ENCODE peak calls at places on chromosomes 11 and 22, in six cellular contexts. A is ovary, E is HepG2, Y is IMR-90, S is SK-N-SH, X is fibroblast of lung. W is an unnamed sample. For H3K4me1 and H3K36me3, the result is how much of the 10 kb centered on the place peaks cover.

GRCh38 chr22:39943941-39944624 is 16.1 kb upstream of the TMA7B start:
- DNase-seq in A (no peak), E (no peak), Y (no peak), S (no peak), X (no peak), W (no peak)

GRCh38 chr11:13223112-13223511 is 54.5 kb upstream of the BMAL1 start:
- DNase-seq in A (no peak), E (no peak), Y (no peak), S (peak), X (no peak), W (no peak)

GRCh38 chr11:119093951-119094815 is 7.5 kb downstream of the DPAGT1 start:
- DNase-seq in A (peak), E (no peak), Y (peak), S (peak), X (peak), W (no peak)

GRCh38 chr22:21634081-21634480 is 1.5 kb downstream of the CCDC116 start:
- DNase-seq in A (no peak), E (no peak), Y (no peak), S (no peak), X (no peak), W (no peak)

GRCh38 chr11:75867778-75868374 is 52.9 kb downstream of the UVRAG start:
- DNase-seq in A (no peak), E (peak), Y (peak), S (peak), X (peak), W (no peak)

GRCh38 chr11:126766425-126766824 is 234.1 kb downstream of the KIRREL3 start:
- DNase-seq in A (no peak), E (no peak), Y (no peak), S (no peak), X (no peak), W (no peak)

GRCh38 chr11:46710821-46711269 is 8.2 kb upstream of the F2 start:
- DNase-seq in A (peak), E (no peak), Y (peak), S (no peak), X (peak), W (no peak)

GRCh38 chr22:20843501-20843900 is 15.1 kb downstream of the PI4KA start:
- DNase-seq in A (no peak), E (no peak), Y (no peak), S (no peak), X (no peak), W (no peak)

GRCh38 chr11:103800406-103801114 is 235.9 kb upstream of the DDI1 start:
- DNase-seq in A (peak), E (no peak), Y (no peak), S (no peak), X (no peak), W (no peak)

GRCh38 chr11:20457934-20458333 is 70.4 kb downstream of the PRMT3 start:
- DNase-seq in A (no peak), E (no peak), Y (no peak), S (no peak), X (no peak), W (no peak)

GRCh38 chr11:2708757-2709281 is 9.0 kb upstream of the KCNQ1OT1 start:
- DNase-seq in A (peak), E (no peak), Y (peak), S (peak), X (peak), W (no peak)

GRCh38 chr11:111729441-111729840 is 36.7 kb downstream of the PPP2R1B start:
- DNase-seq in A (no peak), E (no peak), Y (peak), S (no peak), X (peak), W (no peak)

GRCh38 chr11:76861490-76861953 is 804 bp downstream of the ACER3 start:
- DNase-seq in A (no peak), E (no peak), Y (no peak), S (no peak), X (no peak), W (no peak)

GRCh38 chr11:34522188-34522587 is 8.6 kb upstream of the ELF5 start:
- DNase-seq in A (no peak), E (no peak), Y (no peak), S (no peak), X (no peak), W (no peak)

GRCh38 chr22:31144223-31144622 is 3.9 kb upstream of the PLA2G3 start:
- DNase-seq in A (no peak), E (no peak), Y (peak), S (no peak), X (peak), W (no peak)

GRCh38 chr22:27662359-27663030 is 139.1 kb downstream of the MN1 start:
- DNase-seq in A (peak), E (peak), Y (no peak), S (peak), X (peak), W (no peak)

GRCh38 chr22:49426098-49426497 is 401.6 kb downstream of the BRD1 start:
- DNase-seq in A (no peak), E (no peak), Y (no peak), S (no peak), X (no peak), W (no peak)

GRCh38 chr11:111942826-111943225 is 5.7 kb downstream of the DIXDC1 start:
- DNase-seq in A (no peak), E (no peak), Y (peak), S (no peak), X (peak), W (no peak)

GRCh38 chr11:78742430-78742829 is 167.8 kb upstream of the NARS2 start:
- DNase-seq in A (no peak), E (no peak), Y (peak), S (no peak), X (peak), W (no peak)

GRCh38 chr11:32706985-32707736 is 87.3 kb downstream of the CCDC73 start:
- DNase-seq in A (no peak), E (peak), Y (peak), S (no peak), X (peak), W (no peak)

GRCh38 chr22:32378703-32379272 is 21.1 kb downstream of the RFPL3 start:
- DNase-seq in A (no peak), E (peak), Y (peak), S (peak), X (peak), W (no peak)

GRCh38 chr11:82631722-82632630 is 101.7 kb downstream of the FAM181B start:
- DNase-seq in A (no peak), E (no peak), Y (peak), S (no peak), X (peak), W (no peak)

GRCh38 chr11:70755410-70756158 is 357.3 kb downstream of the CTTN start:
- DNase-seq in A (peak), E (peak), Y (peak), S (peak), X (peak), W (peak)

GRCh38 chr11:131109256-131109655 is 193.0 kb upstream of the SNX19 start:
- DNase-seq in A (no peak), E (no peak), Y (peak), S (no peak), X (peak), W (no peak)

GRCh38 chr11:34640050-34640971 is 19.4 kb downstream of the EHF start:
- DNase-seq in A (no peak), E (peak), Y (no peak), S (no peak), X (peak), W (no peak)

GRCh38 chr22:32050678-32051515 is 7.8 kb downstream of the SLC5A1 start:
- DNase-seq in A (no peak), E (peak), Y (peak), S (no peak), X (peak), W (peak)

GRCh38 chr11:35586216-35586615 is 32.0 kb upstream of the FJX1 start:
- DNase-seq in A (no peak), E (no peak), Y (no peak), S (no peak), X (no peak), W (no peak)

GRCh38 chr22:22944268-22944985 is 56.8 kb downstream of the IGLL5 start:
- DNase-seq in A (no peak), E (no peak), Y (no peak), S (no peak), X (no peak), W (no peak)

GRCh38 chr22:48827228-48827810 is 1000.4 kb downstream of the BRD1 start:
- DNase-seq in A (no peak), E (no peak), Y (no peak), S (no peak), X (no peak), W (no peak)

GRCh38 chr11:129440028-129440630 is 64.5 kb downstream of the BARX2 start:
- DNase-seq in A (no peak), E (peak), Y (no peak), S (no peak), X (no peak), W (no peak)

GRCh38 chr11:104764718-104765045 is 133.6 kb downstream of the CASP12 start:
- DNase-seq in A (no peak), E (no peak), Y (peak), S (no peak), X (peak), W (no peak)

GRCh38 chr22:36864454-36865215 is 3.8 kb downstream of the NCF4 start:
- DNase-seq in A (no peak), E (no peak), Y (no peak), S (no peak), X (no peak), W (no peak)

GRCh38 chr11:5102246-5102645 is 32.9 kb downstream of the OR52E1 start:
- DNase-seq in A (no peak), E (no peak), Y (no peak), S (no peak), X (no peak), W (no peak)

GRCh38 chr11:18705651-18706281 is 7.2 kb downstream of the TMEM86A start:
- DNase-seq in A (no peak), E (no peak), Y (no peak), S (peak), X (no peak), W (no peak)

GRCh38 chr11:101326141-101326540 is 196.5 kb upstream of the PGR start:
- DNase-seq in A (no peak), E (no peak), Y (no peak), S (no peak), X (no peak), W (no peak)
- H3K4me1 ChIP-seq in A (under half), E (under half), Y (under half), S (under half), X (under half), W (under half)

DNA sequence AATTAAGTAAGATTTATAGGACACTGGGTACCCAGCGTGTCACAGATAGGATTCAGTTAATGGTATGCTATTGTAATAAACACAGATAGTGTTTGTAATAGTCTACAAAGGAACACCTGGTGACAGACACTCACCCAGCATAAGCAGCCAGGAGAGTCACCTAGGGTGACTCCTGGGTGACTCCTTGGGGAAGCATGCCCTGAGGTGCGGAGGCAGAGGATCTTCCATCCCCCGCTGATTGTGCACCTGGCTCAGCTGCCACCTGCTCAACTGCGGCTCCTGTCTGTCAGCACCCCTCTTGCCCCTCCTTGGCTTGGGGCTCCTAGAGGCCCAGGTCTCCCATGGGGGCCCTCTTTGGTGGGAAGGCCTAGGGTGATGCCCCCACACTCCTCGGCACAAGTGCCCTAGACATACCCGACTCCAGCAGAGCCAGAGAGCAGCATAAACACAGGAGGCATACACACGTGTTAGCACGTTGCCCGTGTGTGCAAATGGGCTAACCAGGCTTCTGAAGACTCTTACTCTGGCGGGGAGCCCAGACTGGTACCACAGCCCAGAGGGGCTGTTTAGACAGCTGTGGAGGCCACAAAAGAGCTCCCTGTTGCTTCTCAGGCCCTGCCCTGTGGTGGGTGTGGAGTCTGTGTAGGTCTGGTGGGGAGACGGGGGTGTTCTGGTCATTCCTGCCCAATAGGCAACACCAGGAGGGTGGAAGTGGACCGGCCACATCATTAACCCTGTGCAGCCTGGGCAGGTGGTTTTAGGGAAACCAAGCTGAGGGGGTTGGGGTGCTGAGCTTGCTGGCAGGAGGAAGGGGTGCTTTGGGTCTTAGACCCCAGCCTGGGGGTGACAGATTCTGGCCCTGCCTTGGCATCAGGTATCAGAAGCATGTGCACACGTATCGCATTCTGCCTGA is 3.0 kb downstream of the INPPL1 start:
- DNase-seq in A (no peak), E (no peak), Y (peak), S (no peak), X (peak), W (no peak)
- H3K27ac ChIP-seq in A (no peak), E (no peak), Y (no peak), S (no peak), X (no peak), W (no peak)

DNA sequence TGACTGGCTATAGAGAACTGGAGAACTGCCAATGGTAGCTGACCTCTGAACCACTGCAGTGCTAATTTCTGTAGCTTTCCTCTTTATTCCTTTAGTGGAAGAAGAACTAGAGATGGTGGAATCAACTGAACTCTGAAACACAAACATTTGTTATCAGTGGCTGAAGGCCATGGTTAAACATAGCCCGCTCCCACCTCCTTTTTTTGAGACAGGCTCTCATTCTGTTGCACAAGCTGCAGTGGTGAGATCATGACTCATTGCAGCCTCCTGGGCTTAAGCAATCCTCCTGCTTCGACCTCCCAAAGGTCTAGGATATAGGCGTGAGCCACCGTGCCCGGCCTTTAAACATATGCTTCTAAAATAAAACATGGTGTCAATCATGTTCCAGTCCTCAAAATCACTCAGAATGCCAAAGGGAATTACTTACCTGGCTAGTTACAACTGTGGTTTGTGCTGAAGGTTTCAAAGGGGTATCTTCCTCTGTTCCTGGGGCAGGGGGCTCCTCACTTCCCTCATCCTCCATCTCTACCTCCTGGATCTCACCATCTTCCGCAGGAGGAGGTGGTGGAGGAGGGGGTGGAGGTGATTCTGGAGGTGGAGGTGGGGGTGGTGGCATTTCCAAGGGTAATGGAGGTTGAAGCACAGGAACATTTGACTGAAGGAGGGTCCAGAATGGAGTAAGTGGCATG is 9.0 kb upstream of the AGBL2 start:
- DNase-seq in A (peak), E (peak), Y (peak), S (no peak), X (peak), W (no peak)
- H3K36me3 ChIP-seq in A (under half), E (under half), Y (under half), S (half or more), X (under half), W (half or more)

GRCh38 chr11:63913866-63914830 is 2.8 kb downstream of the RCOR2 start:
- DNase-seq in A (no peak), E (no peak), Y (no peak), S (no peak), X (no peak), W (no peak)
- H3K4me1 ChIP-seq in A (under half), E (under half), Y (under half), S (under half), X (under half), W (under half)

GRCh38 chr11:61844909-61845565 is 16.9 kb downstream of the FADS2 start:
- DNase-seq in A (no peak), E (no peak), Y (no peak), S (peak), X (no peak), W (no peak)
- H3K27ac ChIP-seq in A (no peak), E (no peak), Y (no peak), S (no peak), X (no peak), W (no peak)

GRCh38 chr22:29269230-29269604 is 1.1 kb downstream of the EWSR1 start:
- DNase-seq in A (no peak), E (no peak), Y (no peak), S (no peak), X (no peak), W (no peak)
- H3K36me3 ChIP-seq in A (under half), E (under half), Y (under half), S (under half), X (under half), W (under half)

GRCh38 chr11:863389-864117 is 20.9 kb downstream of the TSPAN4 start:
- DNase-seq in A (no peak), E (no peak), Y (no peak), S (no peak), X (no peak), W (no peak)
- H3K4me1 ChIP-seq in A (under half), E (under half), Y (under half), S (under half), X (under half), W (under half)

GRCh38 chr11:69703711-69704507 is at the start of gene FGF19:
- DNase-seq in A (no peak), E (no peak), Y (no peak), S (peak), X (no peak), W (no peak)
- H3K27ac ChIP-seq in A (no peak), E (peak), Y (no peak), S (no peak), X (no peak), W (no peak)

DNA sequence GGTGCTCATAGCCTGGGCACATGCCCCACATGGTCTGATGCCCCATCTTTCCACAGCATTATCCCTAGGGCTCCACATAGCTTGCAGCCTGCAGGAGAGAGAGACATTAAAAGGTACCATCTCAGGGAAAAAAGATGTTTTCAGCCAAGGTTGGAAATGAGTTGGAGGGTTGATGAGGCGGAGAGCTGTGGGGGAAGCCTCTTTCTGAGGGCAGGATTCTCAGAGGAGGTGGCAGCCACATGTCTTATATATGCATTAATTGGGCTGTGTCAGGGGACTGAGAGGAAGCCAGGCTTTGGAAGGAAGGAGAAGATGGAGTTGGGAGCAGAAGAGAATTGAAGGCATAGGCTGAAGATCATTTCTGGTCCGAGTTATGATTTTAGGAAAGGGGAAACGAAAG is 57.8 kb downstream of the CEP164 start:
- DNase-seq in A (no peak), E (no peak), Y (no peak), S (no peak), X (no peak), W (no peak)
- H3K36me3 ChIP-seq in A (under half), E (under half), Y (under half), S (under half), X (under half), W (half or more)

DNA sequence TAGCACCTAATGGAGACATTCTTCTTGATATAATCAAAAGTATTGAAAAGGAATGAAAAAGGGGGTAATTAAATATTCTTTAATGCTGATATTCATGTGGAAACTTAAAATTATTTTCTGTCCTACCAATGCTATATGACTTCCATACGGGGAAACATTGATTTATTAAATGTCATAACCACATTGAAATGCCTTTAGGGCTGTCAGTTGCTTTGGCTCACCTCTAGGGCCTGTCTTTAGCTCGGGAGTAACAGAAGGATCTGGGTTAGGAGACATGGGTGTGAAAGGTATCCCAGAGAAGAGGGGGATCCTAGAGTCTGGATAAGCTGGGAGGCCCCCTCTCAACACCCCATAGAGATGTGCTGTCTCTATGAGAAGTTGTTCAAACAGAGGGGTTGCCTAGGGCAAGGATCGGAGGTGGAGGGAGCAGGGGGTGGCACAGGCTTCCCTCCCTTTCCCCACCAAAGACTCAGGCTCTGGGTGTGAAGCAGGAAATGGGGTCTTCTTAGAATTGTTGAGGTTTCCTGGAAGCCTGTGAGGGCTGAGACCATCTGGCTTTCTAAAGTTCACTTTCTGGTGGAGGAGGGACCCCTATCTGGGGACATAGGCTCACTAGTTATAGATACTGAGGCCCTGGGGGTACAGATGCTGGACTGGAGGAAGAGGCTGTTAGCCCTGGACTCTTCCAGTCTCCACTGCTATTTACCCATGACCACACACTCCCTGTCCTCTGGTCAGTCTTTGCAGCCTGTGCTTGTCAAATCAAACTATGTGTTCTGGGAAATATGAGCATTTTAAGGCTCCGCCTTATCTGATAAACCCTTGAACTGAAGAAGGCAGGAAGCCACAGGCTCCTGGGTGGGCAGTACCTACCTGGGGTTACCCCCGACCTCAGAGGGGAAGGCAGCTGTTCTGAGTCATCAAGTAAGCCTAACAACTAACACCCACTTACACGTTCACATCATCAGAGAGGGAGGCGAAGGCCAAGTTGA is 55.8 kb upstream of the RRAS2 start:
- DNase-seq in A (no peak), E (no peak), Y (peak), S (no peak), X (peak), W (peak)
- H3K4me1 ChIP-seq in A (under half), E (under half), Y (under half), S (under half), X (under half), W (under half)

W was measured in effector memory CD4-positive, alpha-beta T cell.